ENCODE peak calls at places on chromosomes 5 and 9, in five cellular contexts. One of them, this sample, is unnamed.

GRCh38 chr5:105917189-105917588 is 1753.5 kb downstream of the EFNA5 start:
- DNase-seq in SK-N-SH: no peak
- DNase-seq in K562: no peak
- DNase-seq in HCT116: no peak
- DNase-seq in H1: no peak
- DNase-seq in this sample: no peak

GRCh38 chr9:4674783-4675182 is 4.6 kb upstream of the CDC37L1 start:
- DNase-seq in SK-N-SH: no peak
- DNase-seq in K562: no peak
- DNase-seq in HCT116: no peak
- DNase-seq in H1: no peak
- DNase-seq in this sample: no peak

GRCh38 chr9:129391215-129391614 is 213.2 kb upstream of the IER5L start:
- DNase-seq in SK-N-SH: no peak
- DNase-seq in K562: no peak
- DNase-seq in HCT116: no peak
- DNase-seq in H1: no peak
- DNase-seq in this sample: no peak

GRCh38 chr9:131707677-131708612 is 31.9 kb downstream of the RAPGEF1 start:
- DNase-seq in SK-N-SH: no peak
- DNase-seq in K562: peak; percentile 74
- DNase-seq in HCT116: no peak
- DNase-seq in H1: no peak
- DNase-seq in this sample: no peak

GRCh38 chr5:174315471-174315870 is 270.0 kb downstream of the NSG2 start:
- DNase-seq in SK-N-SH: no peak
- DNase-seq in K562: no peak
- DNase-seq in HCT116: no peak
- DNase-seq in H1: no peak
- DNase-seq in this sample: no peak

GRCh38 chr5:115557667-115558387 is 13.3 kb upstream of the FEM1C start:
- DNase-seq in SK-N-SH: no peak
- DNase-seq in K562: no peak
- DNase-seq in HCT116: no peak
- DNase-seq in H1: no peak
- DNase-seq in this sample: no peak

GRCh38 chr9:111621895-111622480 is 9.1 kb upstream of the DNAJC25 start:
- DNase-seq in SK-N-SH: peak; percentile 64
- DNase-seq in K562: peak; percentile 37
- DNase-seq in HCT116: peak; percentile 39
- DNase-seq in H1: no peak
- DNase-seq in this sample: peak; percentile 51

GRCh38 chr5:177290816-177291596 is 12.5 kb downstream of the RAB24 start:
- DNase-seq in SK-N-SH: no peak
- DNase-seq in K562: no peak
- DNase-seq in HCT116: no peak
- DNase-seq in H1: no peak
- DNase-seq in this sample: no peak

GRCh38 chr5:1552469-1553255 is 28.9 kb upstream of the LPCAT1 start:
- DNase-seq in SK-N-SH: no peak
- DNase-seq in K562: no peak
- DNase-seq in HCT116: no peak
- DNase-seq in H1: peak; percentile 45
- DNase-seq in this sample: no peak

GRCh38 chr5:164326219-164326618 is 820.8 kb downstream of the MAT2B start:
- DNase-seq in SK-N-SH: no peak
- DNase-seq in K562: peak; percentile 16
- DNase-seq in HCT116: no peak
- DNase-seq in H1: no peak
- DNase-seq in this sample: no peak

GRCh38 chr5:156704139-156704538 is 146.0 kb upstream of the PPP1R2B start:
- DNase-seq in SK-N-SH: no peak
- DNase-seq in K562: no peak
- DNase-seq in HCT116: no peak
- DNase-seq in H1: no peak
- DNase-seq in this sample: no peak

GRCh38 chr5:133831506-133832224 is 136.8 kb downstream of the C5orf15 start:
- DNase-seq in SK-N-SH: no peak
- DNase-seq in K562: no peak
- DNase-seq in HCT116: no peak
- DNase-seq in H1: no peak
- DNase-seq in this sample: no peak

GRCh38 chr5:156896545-156896944 is 46.5 kb downstream of the PPP1R2B start:
- DNase-seq in SK-N-SH: no peak
- DNase-seq in K562: no peak
- DNase-seq in HCT116: no peak
- DNase-seq in H1: no peak
- DNase-seq in this sample: no peak

GRCh38 chr9:117491491-117491890 is 76.6 kb upstream of the ASTN2 start:
- DNase-seq in SK-N-SH: no peak
- DNase-seq in K562: no peak
- DNase-seq in HCT116: no peak
- DNase-seq in H1: no peak
- DNase-seq in this sample: no peak

GRCh38 chr9:81132318-81132717 is 557.0 kb downstream of the TLE1 start:
- DNase-seq in SK-N-SH: no peak
- DNase-seq in K562: no peak
- DNase-seq in HCT116: no peak
- DNase-seq in H1: no peak
- DNase-seq in this sample: no peak

GRCh38 chr9:73667749-73668148 is 516.1 kb downstream of the ANXA1 start:
- DNase-seq in SK-N-SH: peak; percentile 14
- DNase-seq in K562: peak; percentile 1
- DNase-seq in HCT116: no peak
- DNase-seq in H1: no peak
- DNase-seq in this sample: no peak

GRCh38 chr9:7570107-7570720 is 229.4 kb downstream of the DMAC1 start:
- DNase-seq in SK-N-SH: peak; percentile 29
- DNase-seq in K562: peak; percentile 55
- DNase-seq in HCT116: peak; percentile 44
- DNase-seq in H1: peak; percentile 76
- DNase-seq in this sample: peak; percentile 22

GRCh38 chr5:423626-424258 is 19.2 kb upstream of the EXOC3 start:
- DNase-seq in SK-N-SH: no peak
- DNase-seq in K562: peak; percentile 40
- DNase-seq in HCT116: no peak
- DNase-seq in H1: no peak
- DNase-seq in this sample: no peak

GRCh38 chr5:158875272-158875679 is 224.4 kb downstream of the EBF1 start:
- DNase-seq in SK-N-SH: no peak
- DNase-seq in K562: no peak
- DNase-seq in HCT116: no peak
- DNase-seq in H1: no peak
- DNase-seq in this sample: no peak

GRCh38 chr5:3122985-3123762 is 371.7 kb upstream of the IRX2 start:
- DNase-seq in SK-N-SH: no peak
- DNase-seq in K562: no peak
- DNase-seq in HCT116: no peak
- DNase-seq in H1: no peak
- DNase-seq in this sample: no peak

GRCh38 chr9:85995612-85996011 is 54.7 kb downstream of the NAA35 start:
- DNase-seq in SK-N-SH: no peak
- DNase-seq in K562: no peak
- DNase-seq in HCT116: no peak
- DNase-seq in H1: no peak
- DNase-seq in this sample: no peak

GRCh38 chr5:75203604-75204003 is 33.1 kb downstream of the ANKRD31 start:
- DNase-seq in SK-N-SH: no peak
- DNase-seq in K562: no peak
- DNase-seq in HCT116: no peak
- DNase-seq in H1: no peak
- DNase-seq in this sample: no peak

GRCh38 chr9:35562895-35563746 is 41.9 kb upstream of the TESK1 start:
- DNase-seq in SK-N-SH: no peak
- DNase-seq in K562: no peak
- DNase-seq in HCT116: no peak
- DNase-seq in H1: no peak
- DNase-seq in this sample: no peak

GRCh38 chr5:127697894-127698600 is 5.1 kb upstream of the CCDC192 start:
- DNase-seq in SK-N-SH: no peak
- DNase-seq in K562: no peak
- DNase-seq in HCT116: peak; percentile 60
- DNase-seq in H1: no peak
- DNase-seq in this sample: no peak

GRCh38 chr9:109817146-109817845 is 37.3 kb downstream of the PALM2AKAP2 start:
- DNase-seq in SK-N-SH: no peak
- DNase-seq in K562: no peak
- DNase-seq in HCT116: no peak
- DNase-seq in H1: peak; percentile 47
- DNase-seq in this sample: no peak

GRCh38 chr5:83972236-83972635 is 251.6 kb upstream of the HAPLN1 start:
- DNase-seq in SK-N-SH: no peak
- DNase-seq in K562: no peak
- DNase-seq in HCT116: no peak
- DNase-seq in H1: no peak
- DNase-seq in this sample: no peak

GRCh38 chr5:156147251-156147947 is 179.6 kb upstream of the SGCD start:
- DNase-seq in SK-N-SH: no peak
- DNase-seq in K562: no peak
- DNase-seq in HCT116: no peak
- DNase-seq in H1: no peak
- DNase-seq in this sample: no peak

GRCh38 chr9:32863291-32863690 is 80.0 kb downstream of the TMEM215 start:
- DNase-seq in SK-N-SH: no peak
- DNase-seq in K562: no peak
- DNase-seq in HCT116: no peak
- DNase-seq in H1: no peak
- DNase-seq in this sample: no peak

GRCh38 chr9:32869404-32869803 is 86.1 kb downstream of the TMEM215 start:
- DNase-seq in SK-N-SH: no peak
- DNase-seq in K562: no peak
- DNase-seq in HCT116: no peak
- DNase-seq in H1: no peak
- DNase-seq in this sample: no peak

GRCh38 chr9:32864926-32865325 is 81.6 kb downstream of the TMEM215 start:
- DNase-seq in SK-N-SH: peak; percentile 54
- DNase-seq in K562: no peak
- DNase-seq in HCT116: no peak
- DNase-seq in H1: no peak
- DNase-seq in this sample: no peak

GRCh38 chr9:32867601-32868204 is 84.4 kb downstream of the TMEM215 start:
- DNase-seq in SK-N-SH: no peak
- DNase-seq in K562: no peak
- DNase-seq in HCT116: no peak
- DNase-seq in H1: no peak
- DNase-seq in this sample: no peak

GRCh38 chr9:32866292-32866691 is 83.0 kb downstream of the TMEM215 start:
- DNase-seq in SK-N-SH: no peak
- DNase-seq in K562: no peak
- DNase-seq in HCT116: no peak
- DNase-seq in H1: no peak
- DNase-seq in this sample: no peak
- TF ChIP-seq CTCF in SK-N-SH: no peak
- TF ChIP-seq CTCF in K562: no peak
- TF ChIP-seq CTCF in HCT116: no peak
- TF ChIP-seq CTCF in H1: no peak
- TF ChIP-seq CTCF in this sample: no peak

DNA sequence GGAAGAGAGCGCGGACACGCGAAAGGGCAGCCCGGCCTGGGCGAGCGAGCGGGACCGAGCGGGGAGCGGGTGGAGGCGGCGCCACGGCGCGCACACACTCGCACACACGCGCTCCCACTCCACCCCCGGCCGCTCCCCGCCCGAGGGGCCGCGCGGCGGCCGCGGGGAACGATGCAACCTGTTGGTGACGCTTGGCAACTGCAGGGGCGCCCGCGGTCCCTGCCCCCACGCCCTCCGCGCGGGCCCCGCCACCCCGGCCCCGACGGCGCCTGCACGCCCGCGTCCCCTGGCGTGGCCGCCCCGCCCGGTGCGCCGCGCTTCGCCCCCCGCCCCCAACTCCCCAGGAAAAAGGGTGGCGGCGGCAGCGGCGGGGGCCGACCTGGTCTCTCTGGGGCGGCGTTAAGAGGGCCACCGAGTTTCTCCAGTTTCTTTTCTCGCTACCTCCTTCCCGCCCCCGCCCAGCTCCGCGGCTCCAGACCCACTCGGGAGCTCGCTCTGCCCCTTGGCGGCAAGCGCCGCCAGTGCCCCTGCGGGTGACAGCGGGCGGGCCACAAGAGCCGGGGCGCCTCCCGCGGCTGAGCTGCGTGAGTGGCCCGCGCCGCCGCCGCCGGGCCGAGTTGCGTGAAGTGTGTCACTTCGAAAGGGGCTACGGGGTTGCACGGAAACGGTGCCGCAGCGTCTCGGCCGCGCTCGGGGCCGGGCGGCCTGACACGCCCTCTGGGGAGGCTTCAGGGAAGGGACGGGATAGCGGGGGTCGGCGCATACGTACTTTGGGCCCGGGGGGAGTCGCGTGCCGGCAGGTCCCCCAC is at the start of gene NR3C1:
- DNase-seq in SK-N-SH: peak; percentile 88
- DNase-seq in K562: peak; percentile 89
- DNase-seq in HCT116: no peak
- DNase-seq in H1: peak; percentile 75
- DNase-seq in this sample: no peak
- H3K4me3 ChIP-seq in SK-N-SH: peak within 1 kb of the TSS; percentile 83
- H3K4me3 ChIP-seq in K562: peak within 1 kb of the TSS; percentile 76
- H3K4me3 ChIP-seq in HCT116: peak within 1 kb of the TSS; percentile 66
- H3K4me3 ChIP-seq in H1: peak within 1 kb of the TSS; percentile 81
- H3K4me3 ChIP-seq in this sample: peak within 1 kb of the TSS; percentile 91

DNA sequence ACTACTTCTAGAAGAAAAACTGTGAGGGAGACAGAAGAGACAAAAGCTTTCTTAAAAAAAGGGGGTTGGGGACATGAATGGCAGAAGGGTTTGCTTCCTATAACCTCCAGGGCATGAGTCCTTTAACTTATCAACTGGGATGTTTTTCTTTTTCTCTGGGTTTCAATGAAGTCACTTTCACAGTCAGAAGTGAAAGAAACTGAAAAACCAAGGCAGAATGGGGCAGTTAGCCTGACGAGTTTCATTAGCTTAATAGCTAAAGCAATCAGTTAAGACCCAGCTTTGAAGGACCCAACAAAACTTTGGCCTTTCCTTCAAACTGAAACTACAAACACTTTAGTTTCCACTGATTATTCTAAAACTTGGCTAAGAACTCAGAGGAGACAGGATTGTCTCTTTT is 4.6 kb upstream of the OR13C8 start:
- DNase-seq in SK-N-SH: no peak
- DNase-seq in K562: no peak
- DNase-seq in HCT116: no peak
- DNase-seq in H1: no peak
- DNase-seq in this sample: no peak
- TF ChIP-seq SIN3A in SK-N-SH: no peak
- TF ChIP-seq SIN3A in K562: no peak
- TF ChIP-seq SIN3A in HCT116: no peak
- TF ChIP-seq SIN3A in H1: no peak
- TF ChIP-seq SIN3A in this sample: no peak

DNA sequence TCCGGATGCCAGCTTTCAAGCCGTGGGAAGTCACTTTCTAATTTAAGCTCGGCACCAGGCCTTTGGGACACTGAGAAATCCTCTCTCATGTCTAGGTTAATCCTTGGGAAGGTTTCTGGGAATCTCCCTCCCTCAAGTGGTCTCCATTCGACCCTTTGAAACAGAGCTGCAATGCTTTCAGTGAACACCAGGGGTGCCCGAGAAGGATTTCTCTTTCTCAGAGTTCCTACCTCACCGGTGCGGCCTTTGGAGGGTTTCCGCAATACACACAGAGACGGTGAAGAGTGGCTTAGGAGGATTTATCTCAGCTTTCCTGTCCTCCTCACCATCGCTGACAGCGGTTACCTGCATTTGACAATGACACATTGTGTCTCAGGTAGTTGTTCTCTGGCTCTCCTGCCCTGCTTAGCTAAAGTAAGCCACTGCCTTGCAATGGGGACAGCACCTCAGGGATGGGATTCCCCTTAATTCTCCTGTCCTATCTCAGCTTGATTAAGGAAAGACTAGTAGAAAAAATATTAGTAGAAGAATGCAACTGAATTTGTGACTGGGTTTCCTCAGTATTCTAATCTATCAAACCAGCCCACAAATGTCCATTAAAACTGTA is 180.6 kb downstream of the GABRG2 start:
- DNase-seq in SK-N-SH: peak; percentile 29
- DNase-seq in K562: peak; percentile 4
- DNase-seq in HCT116: no peak
- DNase-seq in H1: peak; percentile 86
- DNase-seq in this sample: no peak
- TF ChIP-seq CTCF in SK-N-SH: peak; percentile 49
- TF ChIP-seq CTCF in K562: no peak
- TF ChIP-seq CTCF in HCT116: peak; percentile 61
- TF ChIP-seq CTCF in H1: peak; percentile 37
- TF ChIP-seq CTCF in this sample: peak; percentile 55

This sample was measured in Panc1.